ENCODE peak calls at places on chromosomes 11 and 22, in six cellular contexts. One of them, this sample, is unnamed.

GRCh38 chr22:27405672-27406388 is 395.7 kb downstream of the MN1 start:
- DNase-seq in GM23248: peak; percentile 74
- DNase-seq in SK-N-SH: peak; percentile 82
- DNase-seq in HCT116: peak; percentile 18
- DNase-seq in PC-3: peak; percentile 68
- DNase-seq in MM.1S: peak; percentile 11
- DNase-seq in this sample: peak; percentile 77

GRCh38 chr11:107157146-107157808 is 139.0 kb upstream of the GUCY1A2 start:
- DNase-seq in GM23248: no peak
- DNase-seq in SK-N-SH: no peak
- DNase-seq in HCT116: no peak
- DNase-seq in PC-3: no peak
- DNase-seq in MM.1S: no peak
- DNase-seq in this sample: no peak

GRCh38 chr11:12800032-12800671 is 125.9 kb downstream of the TEAD1 start:
- DNase-seq in GM23248: peak; percentile 83
- DNase-seq in SK-N-SH: peak; percentile 46
- DNase-seq in HCT116: peak; percentile 74
- DNase-seq in PC-3: peak; percentile 88
- DNase-seq in MM.1S: no peak
- DNase-seq in this sample: no peak

GRCh38 chr11:116379185-116379828 is 393.5 kb downstream of the BUD13 start:
- DNase-seq in GM23248: peak; percentile 47
- DNase-seq in SK-N-SH: no peak
- DNase-seq in HCT116: no peak
- DNase-seq in PC-3: peak; percentile 31
- DNase-seq in MM.1S: peak; percentile 46
- DNase-seq in this sample: peak; percentile 59

GRCh38 chr11:10893713-10894112 is 35.9 kb upstream of the ZBED5 start:
- DNase-seq in GM23248: peak; percentile 72
- DNase-seq in SK-N-SH: no peak
- DNase-seq in HCT116: no peak
- DNase-seq in PC-3: peak; percentile 65
- DNase-seq in MM.1S: no peak
- DNase-seq in this sample: no peak

GRCh38 chr11:95571861-95572260 is 217.7 kb downstream of the FAM76B start:
- DNase-seq in GM23248: no peak
- DNase-seq in SK-N-SH: no peak
- DNase-seq in HCT116: no peak
- DNase-seq in PC-3: no peak
- DNase-seq in MM.1S: no peak
- DNase-seq in this sample: no peak

GRCh38 chr11:112795142-112795815 is 165.9 kb upstream of the NCAM1 start:
- DNase-seq in GM23248: peak; percentile 76
- DNase-seq in SK-N-SH: peak; percentile 56
- DNase-seq in HCT116: peak; percentile 38
- DNase-seq in PC-3: peak; percentile 70
- DNase-seq in MM.1S: peak; percentile 65
- DNase-seq in this sample: peak; percentile 76

GRCh38 chr11:2234963-2235362 is 35.4 kb downstream of the ASCL2 start:
- DNase-seq in GM23248: no peak
- DNase-seq in SK-N-SH: no peak
- DNase-seq in HCT116: no peak
- DNase-seq in PC-3: no peak
- DNase-seq in MM.1S: no peak
- DNase-seq in this sample: no peak

GRCh38 chr22:39446239-39446721 is 10.5 kb upstream of the MGAT3 start:
- DNase-seq in GM23248: no peak
- DNase-seq in SK-N-SH: no peak
- DNase-seq in HCT116: no peak
- DNase-seq in PC-3: no peak
- DNase-seq in MM.1S: peak; percentile 68
- DNase-seq in this sample: peak; percentile 92

GRCh38 chr11:110173775-110174644 is 80.8 kb downstream of the ZC3H12C start:
- DNase-seq in GM23248: peak; percentile 70
- DNase-seq in SK-N-SH: peak; percentile 32
- DNase-seq in HCT116: peak; percentile 54
- DNase-seq in PC-3: peak; percentile 37
- DNase-seq in MM.1S: no peak
- DNase-seq in this sample: peak; percentile 83

GRCh38 chr11:65501530-65502273 is 2.9 kb downstream of the MALAT1 start:
- DNase-seq in GM23248: peak; percentile 64
- DNase-seq in SK-N-SH: no peak
- DNase-seq in HCT116: no peak
- DNase-seq in PC-3: no peak
- DNase-seq in MM.1S: no peak
- DNase-seq in this sample: peak; percentile 67

GRCh38 chr11:113695207-113695606 is 10.9 kb downstream of the TMPRSS5 start:
- DNase-seq in GM23248: no peak
- DNase-seq in SK-N-SH: no peak
- DNase-seq in HCT116: no peak
- DNase-seq in PC-3: no peak
- DNase-seq in MM.1S: no peak
- DNase-seq in this sample: no peak

GRCh38 chr22:41576877-41577276 is 12.8 kb downstream of the PMM1 start:
- DNase-seq in GM23248: peak; percentile 62
- DNase-seq in SK-N-SH: peak; percentile 58
- DNase-seq in HCT116: peak; percentile 35
- DNase-seq in PC-3: peak; percentile 56
- DNase-seq in MM.1S: no peak
- DNase-seq in this sample: peak; percentile 82

GRCh38 chr11:34890812-34891211 is 25.4 kb downstream of the APIP start:
- DNase-seq in GM23248: peak; percentile 64
- DNase-seq in SK-N-SH: peak; percentile 28
- DNase-seq in HCT116: peak; percentile 56
- DNase-seq in PC-3: peak; percentile 78
- DNase-seq in MM.1S: peak; percentile 69
- DNase-seq in this sample: peak; percentile 70

GRCh38 chr22:22571429-22571828 is 12.4 kb upstream of the PRAME start:
- DNase-seq in GM23248: no peak
- DNase-seq in SK-N-SH: no peak
- DNase-seq in HCT116: no peak
- DNase-seq in PC-3: no peak
- DNase-seq in MM.1S: no peak
- DNase-seq in this sample: no peak
- H3K27me3 ChIP-seq in GM23248: peaks cover 51% of the 10 kb centered on the region
- H3K27me3 ChIP-seq in SK-N-SH: peaks cover 42% of the 10 kb centered on the region
- H3K27me3 ChIP-seq in HCT116: peaks cover 10% of the 10 kb centered on the region
- H3K27me3 ChIP-seq in PC-3: peaks cover 30% of the 10 kb centered on the region
- H3K27me3 ChIP-seq in MM.1S: peaks cover 5% of the 10 kb centered on the region
- H3K27me3 ChIP-seq in this sample: no peaks in the 10 kb centered on the region

GRCh38 chr11:132898676-132899075 is 633.6 kb downstream of the OPCML start:
- DNase-seq in GM23248: no peak
- DNase-seq in SK-N-SH: no peak
- DNase-seq in HCT116: no peak
- DNase-seq in PC-3: no peak
- DNase-seq in MM.1S: no peak
- DNase-seq in this sample: no peak
- H3K9me2 ChIP-seq in GM23248: no peaks in the 10 kb centered on the region
- H3K9me2 ChIP-seq in SK-N-SH: no peaks in the 10 kb centered on the region
- H3K9me2 ChIP-seq in HCT116: no peaks in the 10 kb centered on the region
- H3K9me2 ChIP-seq in PC-3: no peaks in the 10 kb centered on the region
- H3K9me2 ChIP-seq in MM.1S: no peaks in the 10 kb centered on the region
- H3K9me2 ChIP-seq in this sample: no peaks in the 10 kb centered on the region

DNA sequence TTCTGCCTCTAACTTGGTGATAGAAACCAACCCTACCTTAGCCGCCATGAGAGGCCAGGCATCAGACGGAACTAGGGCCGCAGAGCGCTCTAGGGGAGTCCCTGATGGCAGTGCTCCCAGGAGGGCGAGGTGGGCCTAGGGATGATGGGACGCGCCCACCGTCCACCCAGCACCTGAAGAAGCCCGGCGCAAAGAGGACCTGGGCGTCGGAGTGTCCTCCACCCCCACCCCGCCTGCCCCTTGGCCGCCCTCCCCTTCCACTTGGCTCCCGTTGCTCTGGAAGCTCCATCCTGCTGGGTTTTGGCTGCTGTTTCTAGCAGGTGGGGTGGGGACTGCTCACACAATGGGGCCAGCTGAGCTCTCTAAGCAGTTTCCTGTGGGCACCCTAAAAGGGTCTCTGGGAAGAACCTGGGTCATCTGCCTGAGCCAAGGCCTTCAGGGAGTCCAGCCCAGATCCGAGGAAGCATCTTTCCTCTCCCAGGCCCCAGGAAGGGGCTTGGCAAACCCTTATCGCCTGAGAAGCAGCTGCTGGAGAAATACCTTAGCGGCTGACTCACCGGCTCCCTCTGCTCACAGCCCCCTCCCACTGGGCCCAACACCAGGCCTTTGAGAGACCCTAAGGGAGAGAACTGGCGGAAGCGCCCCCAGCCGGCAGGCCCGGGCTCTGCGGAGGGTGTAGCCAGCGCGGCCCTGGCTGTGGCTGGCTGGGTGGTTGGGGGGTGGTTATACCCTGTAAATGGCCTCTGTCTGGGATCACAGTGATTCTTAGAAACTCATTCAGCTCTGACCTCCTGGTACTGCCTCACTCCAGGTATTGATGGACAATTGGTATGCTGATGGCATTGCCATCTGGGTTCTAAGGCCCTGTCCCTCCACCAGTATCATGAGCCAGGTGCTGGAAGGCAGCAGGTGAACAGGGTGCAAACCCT is 19.3 kb downstream of the CREB3L1 start:
- DNase-seq in GM23248: peak; percentile 83
- DNase-seq in SK-N-SH: peak; percentile 48
- DNase-seq in HCT116: no peak
- DNase-seq in PC-3: peak; percentile 19
- DNase-seq in MM.1S: no peak
- DNase-seq in this sample: no peak
- H3K9ac ChIP-seq in GM23248: peak overlapping the region; percentile 90
- H3K9ac ChIP-seq in SK-N-SH: peak overlapping the region; percentile 79
- H3K9ac ChIP-seq in HCT116: no peak overlapping the region
- H3K9ac ChIP-seq in PC-3: no peak overlapping the region
- H3K9ac ChIP-seq in MM.1S: no peak overlapping the region
- H3K9ac ChIP-seq in this sample: no peak overlapping the region

GRCh38 chr11:118149493-118149892 is 3.1 kb downstream of the SCN4B start:
- DNase-seq in GM23248: no peak
- DNase-seq in SK-N-SH: no peak
- DNase-seq in HCT116: no peak
- DNase-seq in PC-3: no peak
- DNase-seq in MM.1S: no peak
- DNase-seq in this sample: no peak
- H3K27me3 ChIP-seq in GM23248: peaks cover 60% of the 10 kb centered on the region
- H3K27me3 ChIP-seq in SK-N-SH: peaks cover 33% of the 10 kb centered on the region
- H3K27me3 ChIP-seq in HCT116: no peaks in the 10 kb centered on the region
- H3K27me3 ChIP-seq in PC-3: peaks cover 55% of the 10 kb centered on the region
- H3K27me3 ChIP-seq in MM.1S: peaks cover 67% of the 10 kb centered on the region
- H3K27me3 ChIP-seq in this sample: no peaks in the 10 kb centered on the region

GRCh38 chr11:132895340-132895739 is 637.0 kb downstream of the OPCML start:
- DNase-seq in GM23248: peak; percentile 18
- DNase-seq in SK-N-SH: no peak
- DNase-seq in HCT116: no peak
- DNase-seq in PC-3: no peak
- DNase-seq in MM.1S: no peak
- DNase-seq in this sample: no peak

GRCh38 chr11:132894598-132894997 is 637.7 kb downstream of the OPCML start:
- DNase-seq in GM23248: no peak
- DNase-seq in SK-N-SH: no peak
- DNase-seq in HCT116: no peak
- DNase-seq in PC-3: no peak
- DNase-seq in MM.1S: no peak
- DNase-seq in this sample: no peak

GRCh38 chr11:132901638-132902610 is 630.4 kb downstream of the OPCML start:
- DNase-seq in GM23248: peak; percentile 26
- DNase-seq in SK-N-SH: no peak
- DNase-seq in HCT116: no peak
- DNase-seq in PC-3: no peak
- DNase-seq in MM.1S: no peak
- DNase-seq in this sample: no peak

DNA sequence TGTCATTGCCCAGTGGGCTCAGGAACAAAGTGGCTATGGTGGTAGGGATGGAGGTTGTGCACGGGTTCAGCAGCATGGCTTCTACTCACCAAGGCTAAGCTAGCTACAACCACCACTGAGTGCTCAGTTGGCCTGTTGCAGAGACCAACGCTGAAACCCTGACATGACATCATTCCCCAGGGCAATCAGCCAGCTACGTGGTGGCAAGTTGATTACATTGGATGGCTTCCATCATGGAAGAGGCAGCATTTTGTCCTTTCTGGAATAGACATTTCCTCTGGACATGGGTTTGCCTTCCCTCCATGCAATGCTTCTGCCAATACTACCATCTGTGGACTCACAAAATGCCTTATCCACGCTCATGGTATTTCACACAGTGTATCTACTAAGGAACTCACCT is 634.3 kb downstream of the OPCML start:
- DNase-seq in GM23248: no peak
- DNase-seq in SK-N-SH: no peak
- DNase-seq in HCT116: no peak
- DNase-seq in PC-3: no peak
- DNase-seq in MM.1S: no peak
- DNase-seq in this sample: no peak
- H3K9me2 ChIP-seq in GM23248: no peaks in the 10 kb centered on the region
- H3K9me2 ChIP-seq in SK-N-SH: no peaks in the 10 kb centered on the region
- H3K9me2 ChIP-seq in HCT116: no peaks in the 10 kb centered on the region
- H3K9me2 ChIP-seq in PC-3: no peaks in the 10 kb centered on the region
- H3K9me2 ChIP-seq in MM.1S: no peaks in the 10 kb centered on the region
- H3K9me2 ChIP-seq in this sample: no peaks in the 10 kb centered on the region

GRCh38 chr11:133081730-133082452 is 450.4 kb downstream of the OPCML start:
- DNase-seq in GM23248: no peak
- DNase-seq in SK-N-SH: no peak
- DNase-seq in HCT116: no peak
- DNase-seq in PC-3: no peak
- DNase-seq in MM.1S: no peak
- DNase-seq in this sample: no peak
- H3K9ac ChIP-seq in GM23248: no peak overlapping the region
- H3K9ac ChIP-seq in SK-N-SH: no peak overlapping the region
- H3K9ac ChIP-seq in HCT116: no peak overlapping the region
- H3K9ac ChIP-seq in PC-3: no peak overlapping the region
- H3K9ac ChIP-seq in MM.1S: no peak overlapping the region
- H3K9ac ChIP-seq in this sample: no peak overlapping the region

DNA sequence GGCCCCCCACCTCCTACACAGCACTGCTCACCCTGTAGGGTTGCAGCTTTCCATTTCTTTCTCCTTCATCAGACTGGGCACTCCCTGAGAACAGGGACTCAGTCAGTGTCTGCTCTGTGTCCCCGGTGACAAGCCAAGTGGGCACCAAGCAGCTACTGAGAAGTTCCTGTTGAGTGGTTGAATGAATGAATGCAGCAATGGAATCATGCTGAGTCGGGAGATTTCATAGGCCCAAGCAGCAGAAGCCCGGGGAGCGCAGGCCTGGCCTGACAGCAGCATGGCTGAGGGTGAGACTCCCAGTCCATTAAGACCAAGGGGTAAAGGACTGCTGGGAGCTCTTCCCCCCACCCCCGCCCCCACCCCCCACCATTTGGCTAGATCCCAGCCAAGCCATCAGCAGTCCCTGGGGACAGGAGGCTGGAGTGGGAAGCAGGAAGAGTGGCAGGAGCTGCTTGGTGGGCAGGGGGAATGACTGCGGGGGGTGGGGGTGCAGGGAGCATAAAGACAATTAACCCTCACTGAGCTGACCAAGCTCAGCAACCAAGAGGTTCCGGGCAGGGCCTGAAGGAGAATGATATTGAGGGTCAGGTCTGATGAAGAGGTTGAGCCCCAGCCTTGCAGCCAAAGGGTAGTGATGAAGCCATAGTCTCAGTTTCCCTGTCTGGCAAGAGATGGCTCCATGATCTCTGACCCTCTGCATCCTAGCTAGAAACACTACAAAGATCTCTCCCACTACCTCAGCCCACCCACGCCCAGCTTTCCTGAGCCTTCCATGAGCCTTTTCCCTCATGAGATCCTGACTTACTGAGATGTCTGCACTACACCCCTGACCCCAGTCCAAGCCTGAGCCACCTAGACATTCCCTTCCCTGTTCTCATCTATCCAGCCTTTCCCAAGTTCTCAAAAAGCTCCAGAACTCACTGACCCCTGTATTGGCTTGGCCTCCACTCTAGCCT is 2.8 kb downstream of the PDE2A start:
- DNase-seq in GM23248: no peak
- DNase-seq in SK-N-SH: peak; percentile 67
- DNase-seq in HCT116: no peak
- DNase-seq in PC-3: no peak
- DNase-seq in MM.1S: no peak
- DNase-seq in this sample: no peak
- H3K27me3 ChIP-seq in GM23248: peaks cover 49% of the 10 kb centered on the region
- H3K27me3 ChIP-seq in SK-N-SH: peaks cover 29% of the 10 kb centered on the region
- H3K27me3 ChIP-seq in HCT116: peaks cover 35% of the 10 kb centered on the region
- H3K27me3 ChIP-seq in PC-3: peaks cover 42% of the 10 kb centered on the region
- H3K27me3 ChIP-seq in MM.1S: peaks cover 55% of the 10 kb centered on the region
- H3K27me3 ChIP-seq in this sample: no peaks in the 10 kb centered on the region